ENCODE peak calls at places on chromosomes 3 and 15, in six cellular contexts. Z is tibial nerve; P is T-helper 2 cell; A is ACHN; W is activated CD4-positive, alpha-beta T cell treated with anti-CD3 and anti-CD28 coated beads, Interleukin-2, amount 50 U/mL, for 1 hour; Y is cardiac septum. S is an unnamed sample.

GRCh38 chr3:116815831-116816588 is 106.4 kb downstream of the TUSC7 start:
- DNase-seq in Z (no peak), Y (no peak), P (no peak), A (no peak), W (no peak), S (no peak)

GRCh38 chr15:44584162-44584749 is 47.3 kb downstream of the EIF3J start:
- DNase-seq in W (peak; percentile 54), P (peak; percentile 13), Y (no peak), Z (no peak), A (peak; percentile 57), S (no peak)

GRCh38 chr15:29324746-29325145 is 55.1 kb upstream of the NSMCE3 start:
- DNase-seq in Y (no peak), W (no peak), A (no peak), P (no peak), Z (no peak), S (no peak)

GRCh38 chr15:25391971-25392733 is 46.7 kb downstream of the UBE3A start:
- DNase-seq in A (peak; percentile 57), Z (no peak), W (no peak), P (no peak), Y (no peak), S (no peak)

GRCh38 chr3:141797167-141797773 is 34.1 kb downstream of the GRK7 start:
- DNase-seq in Y (peak; percentile 81), P (no peak), W (peak; percentile 20), A (no peak), Z (no peak), S (no peak)

GRCh38 chr15:81216411-81216810 is 19.7 kb downstream of the IL16 start:
- DNase-seq in A (no peak), P (no peak), W (no peak), Z (no peak), Y (no peak), S (no peak)

GRCh38 chr15:68639926-68640600 is 61.3 kb downstream of the CORO2B start:
- DNase-seq in W (no peak), A (no peak), Y (peak; percentile 75), Z (no peak), P (no peak), S (no peak)

GRCh38 chr3:102178817-102179216 is 256.0 kb upstream of the ZPLD1 start:
- DNase-seq in A (peak; percentile 19), W (no peak), Y (no peak), Z (no peak), P (no peak), S (no peak)

GRCh38 chr3:128492353-128493220 is at the start of gene GATA2:
- DNase-seq in Y (peak; percentile 70), A (no peak), Z (no peak), P (no peak), W (no peak), S (no peak)

GRCh38 chr15:55008397-55008796 is 188.3 kb downstream of the RSL24D1 start:
- DNase-seq in P (no peak), Z (no peak), W (no peak), Y (no peak), A (no peak), S (no peak)

GRCh38 chr3:144114767-144115166 is 143.1 kb downstream of the DIPK2A start:
- DNase-seq in Y (no peak), A (no peak), Z (no peak), W (no peak), P (no peak), S (no peak)

GRCh38 chr3:177330771-177331170 is 133.5 kb upstream of the TBL1XR1 start:
- DNase-seq in W (no peak), Z (no peak), A (no peak), P (no peak), Y (no peak), S (no peak)

GRCh38 chr3:45677045-45677436 is 12.2 kb upstream of the SACM1L start:
- DNase-seq in W (peak; percentile 51), P (no peak), Z (no peak), Y (no peak), A (no peak), S (no peak)

GRCh38 chr3:125123906-125124305 is 68.1 kb upstream of the HEG1 start:
- DNase-seq in Z (no peak), W (no peak), A (no peak), Y (no peak), P (no peak), S (no peak)

GRCh38 chr3:170222647-170223541 is 670 bp downstream of the PRKCI start:
- DNase-seq in W (peak; percentile 42), Z (no peak), P (no peak), Y (peak; percentile 76), A (peak; percentile 28), S (no peak)

GRCh38 chr15:92803536-92803851 is 96.6 kb upstream of the CHD2 start:
- DNase-seq in Y (no peak), Z (no peak), W (no peak), P (no peak), A (no peak), S (no peak)

GRCh38 chr3:140699516-140700231 is 21.8 kb downstream of the TRIM42 start:
- DNase-seq in Z (no peak), P (no peak), W (no peak), Y (no peak), A (no peak), S (no peak)

GRCh38 chr3:114213669-114214541 is 23.5 kb downstream of the ZNF80 start:
- DNase-seq in Y (no peak), A (peak; percentile 81), P (no peak), W (peak; percentile 59), Z (no peak), S (peak; percentile 45)

GRCh38 chr3:150170843-150171513 is 200.3 kb upstream of the PFN2 start:
- DNase-seq in P (no peak), Y (no peak), Z (no peak), W (no peak), A (no peak), S (no peak)

GRCh38 chr3:141236351-141236750 is 4.7 kb downstream of the PXYLP1 start:
- DNase-seq in Z (no peak), Y (no peak), W (no peak), A (no peak), P (no peak), S (no peak)

GRCh38 chr3:47398218-47398617 is 17.4 kb downstream of the PTPN23 start:
- DNase-seq in W (no peak), Z (no peak), Y (no peak), A (no peak), P (no peak), S (no peak)

GRCh38 chr3:141575879-141576743 is 89.3 kb downstream of the RASA2 start:
- DNase-seq in A (peak; percentile 33), P (no peak), Y (no peak), Z (no peak), W (no peak), S (no peak)

GRCh38 chr3:194404365-194405140 is 5.5 kb upstream of the GP5 start:
- DNase-seq in W (peak; percentile 16), A (peak; percentile 64), P (no peak), Z (no peak), Y (no peak), S (no peak)